ENCODE peak calls at places on chromosomes 3 and 15, in ten cellular contexts. P, L, J, C, V, F, Z, N, R and U are unnamed samples.
A peak's percentile ranks its signal among the peaks of the same experiment; 100 is the strongest.

GRCh38 chr3:50687127-50687751 is 12.5 kb downstream of the DOCK3 start:
- DNase-seq in F (no peak), V (no peak), N (no peak), L (no peak), Z (no peak), P (no peak), C (no peak), R (no peak), J (no peak), U (no peak)

GRCh38 chr15:45588199-45588910 is 1.2 kb downstream of the BLOC1S6 start:
- DNase-seq in Z (no peak), V (no peak), F (no peak), C (peak; percentile 12), R (no peak), P (no peak), N (no peak), J (no peak), L (no peak), U (peak; percentile 54)

GRCh38 chr3:139327861-139328260 is 16.0 kb upstream of the MRPS22 start:
- DNase-seq in C (no peak), F (no peak), P (no peak), V (no peak), L (no peak), Z (no peak), N (no peak), J (no peak), R (no peak), U (no peak)

GRCh38 chr3:18809640-18810305 is 338.5 kb upstream of the KCNH8 start:
- DNase-seq in P (no peak), L (no peak), J (no peak), C (peak; percentile 16), V (no peak), R (no peak), F (no peak), Z (no peak), N (no peak), U (no peak)

GRCh38 chr3:157231071-157231470 is 71.1 kb upstream of the CCNL1 start:
- DNase-seq in F (no peak), P (no peak), N (no peak), R (no peak), L (no peak), J (no peak), C (peak; percentile 92), V (no peak), Z (no peak), U (no peak)

GRCh38 chr3:53044371-53045106 is 1.3 kb downstream of the SFMBT1 start:
- DNase-seq in N (peak; percentile 23), L (no peak), Z (no peak), R (no peak), P (no peak), F (no peak), V (peak; percentile 12), C (peak; percentile 63), J (peak; percentile 41), U (peak; percentile 53)

GRCh38 chr15:56045068-56045748 is 51.8 kb upstream of the NEDD4 start:
- DNase-seq in R (no peak), P (no peak), Z (no peak), V (no peak), C (no peak), N (no peak), J (no peak), L (no peak), F (no peak), U (no peak)

GRCh38 chr3:50587806-50588758 is 18.8 kb downstream of the HEMK1 start:
- DNase-seq in R (no peak), N (no peak), L (peak; percentile 32), J (no peak), F (no peak), C (no peak), V (no peak), Z (no peak), P (no peak), U (no peak)

GRCh38 chr3:125052671-125053303 is 3.0 kb downstream of the HEG1 start:
- DNase-seq in V (peak; percentile 81), L (no peak), F (no peak), J (no peak), Z (no peak), R (no peak), P (peak; percentile 44), N (no peak), C (peak; percentile 81), U (no peak)

GRCh38 chr3:17038900-17039545 is 154.3 kb downstream of the PLCL2 start:
- DNase-seq in V (no peak), R (no peak), L (no peak), J (no peak), Z (no peak), P (no peak), N (no peak), F (no peak), C (no peak), U (no peak)

GRCh38 chr3:174355505-174355904 is 503.6 kb upstream of the NAALADL2 start:
- DNase-seq in N (no peak), F (no peak), P (peak; percentile 66), V (peak; percentile 27), L (no peak), C (peak; percentile 42), R (no peak), J (no peak), Z (no peak), U (no peak)

GRCh38 chr3:194632211-194632982 is 822 bp downstream of the TMEM44 start:
- DNase-seq in F (no peak), J (peak; percentile 73), V (no peak), R (peak; percentile 49), L (no peak), C (peak; percentile 51), N (peak; percentile 53), P (no peak), Z (no peak), U (no peak)

GRCh38 chr15:28107111-28107893 is 8.2 kb upstream of the OCA2 start:
- DNase-seq in Z (peak; percentile 66), R (peak; percentile 8), C (peak; percentile 40), N (no peak), J (no peak), F (peak; percentile 72), P (peak; percentile 66), V (no peak), L (no peak), U (no peak)

GRCh38 chr15:60720084-60720483 is 241.1 kb upstream of the ICE2 start:
- DNase-seq in J (no peak), V (no peak), N (no peak), L (no peak), Z (no peak), F (no peak), R (no peak), P (no peak), C (no peak), U (peak; percentile 39)

GRCh38 chr15:67146214-67146613 is 80.8 kb downstream of the SMAD3 start:
- DNase-seq in F (no peak), N (peak; percentile 57), J (peak; percentile 63), C (peak; percentile 88), P (no peak), L (no peak), R (peak; percentile 58), Z (no peak), V (no peak), U (no peak)

GRCh38 chr15:67145710-67146109 is 80.3 kb downstream of the SMAD3 start:
- DNase-seq in F (no peak), N (no peak), R (no peak), L (no peak), C (no peak), V (no peak), J (no peak), Z (no peak), P (no peak), U (no peak)

GRCh38 chr15:67146875-67147381 is 81.5 kb downstream of the SMAD3 start:
- DNase-seq in N (peak; percentile 49), Z (peak; percentile 92), R (no peak), L (no peak), F (no peak), C (peak; percentile 93), J (peak; percentile 82), P (peak; percentile 56), V (peak; percentile 68), U (no peak)

GRCh38 chr15:67148196-67148701 is 82.8 kb downstream of the SMAD3 start:
- DNase-seq in J (no peak), C (peak; percentile 65), L (no peak), V (peak; percentile 58), Z (no peak), F (no peak), N (no peak), R (no peak), P (no peak), U (no peak)

GRCh38 chr15:67147410-67147949 is 82.1 kb downstream of the SMAD3 start:
- DNase-seq in F (no peak), Z (no peak), L (no peak), P (no peak), V (no peak), N (no peak), J (no peak), C (no peak), R (no peak), U (no peak)
- H3K27ac ChIP-seq in F (peak overlapping the region; percentile 91), Z (peak overlapping the region; percentile 98), L (no peak overlapping the region), P (no peak overlapping the region), V (peak overlapping the region; percentile 71), N (peak overlapping the region; percentile 71), J (peak overlapping the region; percentile 87), C (no peak overlapping the region), R (peak overlapping the region; percentile 84), U (no peak overlapping the region)

GRCh38 chr3:14307953-14308352 is 94.5 kb upstream of the SLC6A6 start:
- DNase-seq in L (no peak), P (no peak), C (no peak), Z (no peak), V (no peak), R (no peak), F (no peak), N (no peak), J (no peak), U (no peak)
- H3K27me3 ChIP-seq in L (peaks cover 3% of the 10 kb centered on the region), P (peaks cover 8% of the 10 kb centered on the region), C (peaks cover 10% of the 10 kb centered on the region), Z (peaks cover 10% of the 10 kb centered on the region), V (peaks cover 25% of the 10 kb centered on the region), R (peaks cover 70% of the 10 kb centered on the region), F (peaks cover 19% of the 10 kb centered on the region), N (peaks cover 17% of the 10 kb centered on the region), J (no peaks in the 10 kb centered on the region), U (no peaks in the 10 kb centered on the region)

DNA sequence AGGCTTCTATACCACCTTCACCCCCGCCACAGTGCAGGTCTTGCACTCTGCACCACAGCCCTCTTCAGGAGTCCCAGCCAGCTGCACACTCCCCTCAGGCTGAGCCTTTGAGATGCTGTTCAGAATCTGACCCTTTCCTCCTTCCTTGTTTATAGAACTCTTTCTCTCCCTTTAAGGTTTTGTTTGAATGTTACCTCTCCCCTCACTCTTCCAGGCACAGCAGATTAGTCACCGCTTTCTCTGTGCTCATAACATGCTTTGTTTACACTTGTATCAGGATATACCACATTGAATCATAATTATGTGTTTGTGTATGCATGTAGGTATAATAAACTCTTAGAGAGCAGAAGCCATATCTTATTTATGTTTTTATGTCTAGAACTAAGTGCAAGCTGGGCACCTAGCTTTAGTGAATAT is 168.4 kb upstream of the BCL6 start:
- DNase-seq in V (no peak), F (no peak), R (no peak), P (no peak), J (peak; percentile 20), C (peak; percentile 6), Z (no peak), L (no peak), N (no peak), U (peak; percentile 57)
- H3K4me1 ChIP-seq in V (no peaks in the 10 kb centered on the region), F (peaks cover 73% of the 10 kb centered on the region), R (peaks cover 39% of the 10 kb centered on the region), P (peaks cover 2% of the 10 kb centered on the region), J (peaks cover 27% of the 10 kb centered on the region), C (no peaks in the 10 kb centered on the region), Z (peaks cover 13% of the 10 kb centered on the region), L (peaks cover 5% of the 10 kb centered on the region), N (peaks cover 12% of the 10 kb centered on the region), U (peaks cover 75% of the 10 kb centered on the region)

DNA sequence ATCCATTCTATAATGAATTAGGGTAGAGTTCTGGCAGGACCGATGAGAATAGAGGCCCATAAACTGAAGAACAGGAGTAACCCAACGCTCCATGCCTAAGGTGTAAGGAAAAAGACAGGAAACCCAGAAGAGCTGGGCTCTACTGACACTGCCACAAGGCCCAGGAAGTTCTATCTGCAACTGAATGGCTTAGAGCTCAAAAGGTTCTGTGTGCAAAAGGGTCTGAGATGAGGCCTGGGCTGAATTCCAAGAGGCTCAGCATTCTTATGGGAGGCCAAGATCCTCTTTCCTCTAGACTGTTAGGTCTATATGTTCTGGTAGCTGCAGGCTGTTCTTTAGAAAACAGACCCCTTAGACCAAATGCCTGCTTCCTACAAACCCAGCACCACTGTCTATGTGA is 30.5 kb upstream of the PRSS50 start:
- DNase-seq in C (peak; percentile 26), F (no peak), N (no peak), P (no peak), L (no peak), V (no peak), Z (no peak), J (no peak), R (no peak), U (no peak)
- H3K27ac ChIP-seq in C (no peak overlapping the region), F (no peak overlapping the region), N (no peak overlapping the region), P (no peak overlapping the region), L (no peak overlapping the region), V (no peak overlapping the region), Z (no peak overlapping the region), J (no peak overlapping the region), R (no peak overlapping the region), U (no peak overlapping the region)